ENCODE peak calls at places on chromosomes 1 and 21, in six cellular contexts. Y is GM12891, F is K562, V is HepG2, L is GM12878, I is H1. E is an unnamed sample.

GRCh38 chr1:73953186-73953585 is 244.8 kb downstream of the LRRIQ3 start:
- DNase-seq in I (no peak), Y (no peak), L (no peak), F (no peak), V (no peak), E (no peak)

GRCh38 chr1:2588661-2589330 is 2.2 kb downstream of the PRXL2B start:
- DNase-seq in I (no peak), V (no peak), L (no peak), F (no peak), Y (no peak), E (no peak)

GRCh38 chr21:19286901-19287300 is 883.3 kb upstream of the TMPRSS15 start:
- DNase-seq in L (no peak), V (no peak), F (no peak), I (no peak), Y (no peak), E (no peak)

GRCh38 chr1:70314706-70315304 is 39.7 kb downstream of the ANKRD13C start:
- DNase-seq in L (no peak), I (no peak), V (no peak), F (no peak), Y (no peak), E (no peak)

GRCh38 chr1:147577033-147577773 is 35.9 kb downstream of the BCL9 start:
- DNase-seq in I (no peak), Y (no peak), F (no peak), V (no peak), L (no peak), E (no peak)

GRCh38 chr1:174114788-174115448 is 44.4 kb upstream of the RABGAP1L start:
- DNase-seq in F (peak), V (peak), I (peak), Y (no peak), L (no peak), E (no peak)

GRCh38 chr1:99133759-99134158 is 129.1 kb upstream of the PLPPR5 start:
- DNase-seq in I (no peak), F (no peak), Y (no peak), V (no peak), L (no peak), E (no peak)

GRCh38 chr1:212485895-212486590 is 53.3 kb downstream of the NENF start:
- DNase-seq in F (peak), Y (no peak), V (peak), L (no peak), I (no peak), E (no peak)

GRCh38 chr21:36735724-36736310 is 36.9 kb downstream of the SIM2 start:
- DNase-seq in F (no peak), L (no peak), Y (no peak), V (no peak), I (no peak), E (no peak)

GRCh38 chr1:54190526-54190925 is 9.3 kb downstream of the CYB5RL start:
- DNase-seq in Y (no peak), V (no peak), L (no peak), I (no peak), F (no peak), E (no peak)

GRCh38 chr1:101697057-101697456 is 299.7 kb downstream of the OLFM3 start:
- DNase-seq in V (no peak), Y (no peak), L (no peak), I (no peak), F (no peak), E (no peak)

GRCh38 chr1:26102046-26102925 is 9.3 kb upstream of the PDIK1L start:
- DNase-seq in I (no peak), Y (no peak), L (no peak), F (no peak), V (no peak), E (no peak)

GRCh38 chr1:21239181-21239580 is 51.1 kb downstream of the ECE1 start:
- DNase-seq in L (no peak), I (no peak), F (no peak), V (no peak), Y (no peak), E (no peak)

GRCh38 chr1:17878837-17879236 is 123.7 kb downstream of the ACTL8 start:
- DNase-seq in Y (no peak), L (no peak), I (no peak), V (no peak), F (no peak), E (no peak)

DNA sequence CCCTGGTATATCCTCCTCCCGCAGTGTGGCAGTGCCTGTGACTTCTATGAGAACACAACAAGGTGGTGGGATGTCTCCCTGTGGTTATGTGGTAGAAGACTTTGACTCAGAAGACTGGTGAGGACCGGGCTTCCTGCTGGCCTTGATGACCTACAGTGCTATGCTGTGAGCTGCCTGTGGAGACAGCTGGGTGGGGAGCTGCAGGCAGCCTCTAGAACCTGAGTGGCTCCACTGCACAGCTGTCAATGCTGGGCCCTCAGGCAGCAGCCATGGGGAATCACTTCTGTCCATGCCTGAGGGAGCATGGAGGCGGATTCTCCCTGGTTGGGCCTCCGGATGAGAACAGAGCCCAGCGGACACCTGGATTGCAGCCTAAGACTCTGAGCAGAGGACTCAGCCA is 14.9 kb downstream of the SLC1A7 start:
- DNase-seq in I (no peak), L (no peak), F (no peak), V (no peak), Y (no peak), E (no peak)
- TF ChIP-seq TAF1 in I (no peak), L (no peak), F (no peak), V (no peak), Y (no peak), E (no peak)

GRCh38 chr21:16181024-16181423 is 451.2 kb downstream of the USP25 start:
- DNase-seq in I (no peak), Y (no peak), L (no peak), F (no peak), V (no peak), E (no peak)
- TF ChIP-seq POLR2A in I (no peak), Y (no peak), L (no peak), F (no peak), V (no peak), E (no peak)

DNA sequence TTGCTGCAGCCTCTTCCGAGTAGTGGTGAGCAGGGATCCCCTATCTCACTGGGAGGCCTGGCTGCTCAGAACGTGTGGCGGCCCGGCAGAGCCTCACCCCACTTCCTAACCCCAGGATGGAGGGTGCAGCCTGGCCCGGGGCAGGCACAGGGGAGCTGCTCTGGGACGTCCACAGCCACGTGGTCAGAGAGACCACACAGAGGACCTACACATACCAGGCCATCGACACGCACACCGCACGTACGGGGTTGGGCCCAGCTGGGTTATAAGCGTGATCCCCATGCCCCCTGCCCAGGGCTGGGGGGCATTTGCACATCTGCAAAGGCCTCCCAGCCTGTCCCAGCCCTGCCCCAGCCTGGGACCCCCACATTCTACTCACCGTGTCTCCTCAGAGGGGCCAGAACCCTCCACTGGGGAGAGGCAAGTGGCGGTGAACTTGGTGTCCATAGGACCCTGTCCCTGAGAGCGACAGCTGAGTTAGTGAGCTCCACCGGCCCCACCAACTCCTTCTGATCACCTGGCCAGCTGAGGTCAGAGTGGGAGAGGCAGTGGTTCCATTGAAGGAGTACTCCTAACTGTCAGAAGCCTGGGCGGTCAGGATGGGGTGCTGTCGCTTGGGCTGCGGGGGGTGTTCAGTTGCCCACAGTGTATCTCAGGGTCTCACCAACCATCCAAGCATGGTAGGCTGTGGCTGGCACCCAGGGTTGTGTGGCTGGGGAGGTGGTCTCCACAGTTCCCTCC is 41.1 kb downstream of the TRIM11 start:
- DNase-seq in Y (no peak), I (no peak), F (no peak), V (no peak), L (no peak), E (peak)
- TF ChIP-seq TAF1 in Y (no peak), I (no peak), F (no peak), V (no peak), L (no peak), E (no peak)

GRCh38 chr1:33455537-33456301 is 16.7 kb upstream of the ZSCAN20 start:
- DNase-seq in I (peak), V (peak), F (peak), Y (peak), L (no peak), E (peak)
- TF ChIP-seq POLR2A in I (no peak), V (no peak), F (no peak), Y (no peak), L (no peak), E (no peak)

DNA sequence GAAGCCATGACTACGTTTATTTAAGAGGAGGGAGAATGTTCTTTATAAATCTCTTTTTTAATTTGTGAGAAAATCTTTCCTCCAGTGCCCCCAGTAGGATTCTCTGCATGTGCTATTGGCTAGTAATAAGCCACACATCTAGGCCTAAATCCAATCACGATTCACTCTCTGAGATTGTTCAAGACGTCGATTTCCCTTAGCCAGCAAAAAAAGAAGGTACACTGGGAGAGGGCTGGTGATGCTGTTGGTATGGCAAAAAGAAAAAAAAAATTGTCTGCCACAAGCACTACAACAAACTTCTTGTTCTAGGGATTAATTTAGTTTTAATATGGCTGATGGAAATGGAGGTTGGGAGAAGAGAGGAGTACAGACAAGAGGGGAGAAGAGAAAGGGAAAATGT is 130.5 kb upstream of the MROH9 start:
- DNase-seq in V (no peak), Y (no peak), L (no peak), F (no peak), I (no peak), E (no peak)
- TF ChIP-seq TAF1 in V (no peak), Y (no peak), L (no peak), F (no peak), I (no peak), E (no peak)

GRCh38 chr1:202074985-202075773 is 47.5 kb upstream of the GPR37L1 start:
- DNase-seq in F (no peak), L (no peak), V (peak), I (no peak), Y (no peak), E (no peak)

GRCh38 chr1:202081992-202082391 is 40.7 kb upstream of the GPR37L1 start:
- DNase-seq in Y (no peak), I (no peak), F (peak), V (no peak), L (no peak), E (no peak)

GRCh38 chr1:202072211-202072610 is 50.5 kb upstream of the GPR37L1 start:
- DNase-seq in F (no peak), L (no peak), V (no peak), I (no peak), Y (no peak), E (no peak)

GRCh38 chr1:202078211-202078610 is 44.5 kb upstream of the GPR37L1 start:
- DNase-seq in V (no peak), L (no peak), I (no peak), F (no peak), Y (no peak), E (no peak)

GRCh38 chr1:202076050-202076511 is 46.6 kb upstream of the GPR37L1 start:
- DNase-seq in I (no peak), V (peak), L (no peak), F (peak), Y (no peak), E (no peak)
- TF ChIP-seq POLR2A in I (no peak), V (no peak), L (no peak), F (no peak), Y (no peak), E (no peak)

GRCh38 chr1:112998592-112999235 is 42.7 kb upstream of the SLC16A1 start:
- DNase-seq in V (peak), I (no peak), F (peak), Y (no peak), L (no peak), E (no peak)
- TF ChIP-seq TAF1 in V (no peak), I (no peak), F (no peak), Y (no peak), L (no peak), E (no peak)

GRCh38 chr1:7085521-7085920 is 300.3 kb downstream of the CAMTA1 start:
- DNase-seq in F (no peak), V (no peak), L (no peak), I (no peak), Y (no peak), E (no peak)
- TF ChIP-seq POLR2A in F (no peak), V (no peak), L (no peak), I (no peak), Y (no peak), E (no peak)

GRCh38 chr1:206672844-206673758 is 11.6 kb upstream of the MAPKAPK2 start:
- DNase-seq in V (no peak), L (no peak), F (peak), Y (no peak), I (no peak), E (no peak)
- TF ChIP-seq TAF1 in V (no peak), L (no peak), F (peak), Y (no peak), I (no peak), E (no peak)

GRCh38 chr1:28507247-28507645 is 1.4 kb downstream of the RCC1 start:
- DNase-seq in L (no peak), F (peak), I (no peak), Y (no peak), V (no peak), E (no peak)

GRCh38 chr1:28506907-28507246 is 1.0 kb downstream of the RCC1 start:
- DNase-seq in Y (no peak), L (no peak), F (no peak), I (no peak), V (no peak), E (no peak)

GRCh38 chr1:28503117-28503516 is 2.7 kb upstream of the RCC1 start:
- DNase-seq in L (no peak), F (no peak), Y (no peak), I (no peak), V (no peak), E (no peak)

GRCh38 chr1:28507646-28508434 is 2.0 kb downstream of the RCC1 start:
- DNase-seq in F (peak), I (no peak), L (no peak), Y (no peak), V (no peak), E (no peak)

DNA sequence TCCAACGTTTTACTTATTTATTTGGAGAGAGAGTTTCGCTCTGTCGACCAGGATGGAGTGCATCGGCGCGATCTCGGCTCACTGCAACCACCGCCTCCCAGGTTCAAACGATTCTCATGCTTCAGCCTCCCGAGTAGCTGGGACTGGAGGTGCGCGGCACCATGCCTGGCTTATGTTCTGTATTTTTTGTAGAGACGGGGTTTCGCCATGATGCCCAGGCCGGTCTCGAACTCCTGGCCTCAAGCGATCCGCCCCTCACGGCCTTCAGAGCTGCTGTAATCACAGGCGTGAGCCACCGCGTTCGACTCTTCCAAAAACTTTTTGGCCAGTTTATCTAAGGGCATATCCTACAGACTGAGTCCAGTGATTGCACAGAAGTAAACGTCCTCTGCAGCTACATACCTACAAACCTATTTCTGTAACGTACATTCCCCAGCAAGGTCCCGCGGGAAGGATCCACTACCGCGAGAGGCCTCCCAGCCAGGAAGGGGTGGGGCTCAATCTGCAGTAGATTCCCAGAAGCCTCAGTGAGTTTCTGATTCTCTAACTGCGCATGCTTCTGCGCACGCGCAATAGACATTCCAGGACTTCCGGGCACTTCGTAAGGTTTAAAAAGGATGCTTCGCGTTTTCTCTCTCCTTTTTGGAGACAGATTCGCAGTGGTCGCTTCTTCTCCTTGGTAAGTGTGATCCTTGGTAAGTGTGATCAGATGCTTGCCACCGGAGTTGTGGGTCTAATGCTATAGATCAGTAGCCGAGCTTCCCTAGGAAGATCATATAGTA is at the start of gene RCC1:
- DNase-seq in I (peak), Y (peak), F (peak), V (peak), L (peak), E (peak)
- TF ChIP-seq POLR2A in I (peak), Y (peak), F (peak), V (peak), L (peak), E (peak)

E was measured in GM12892.